ENCODE peak calls at places on chromosomes 6 and 20, in six cellular contexts. One of them, this sample, is unnamed.

GRCh38 chr6:47852727-47853126 is 70.9 kb downstream of the OPN5 start:
- DNase-seq in H9: no peak
- DNase-seq in neural progenitor cell: no peak
- DNase-seq in cardiac muscle cell: no peak
- DNase-seq in uterus: no peak
- DNase-seq in A549: no peak
- DNase-seq in this sample: no peak

GRCh38 chr6:113560908-113561307 is 296.2 kb upstream of the MARCKS start:
- DNase-seq in H9: no peak
- DNase-seq in neural progenitor cell: no peak
- DNase-seq in cardiac muscle cell: peak; percentile 65
- DNase-seq in uterus: no peak
- DNase-seq in A549: no peak
- DNase-seq in this sample: no peak

GRCh38 chr6:95679981-95680380 is 102.6 kb downstream of the MANEA start:
- DNase-seq in H9: no peak
- DNase-seq in neural progenitor cell: no peak
- DNase-seq in cardiac muscle cell: no peak
- DNase-seq in uterus: no peak
- DNase-seq in A549: no peak
- DNase-seq in this sample: no peak

GRCh38 chr20:47150403-47151152 is 205.9 kb downstream of the ZMYND8 start:
- DNase-seq in H9: peak; percentile 91
- DNase-seq in neural progenitor cell: peak; percentile 91
- DNase-seq in cardiac muscle cell: peak; percentile 87
- DNase-seq in uterus: peak; percentile 53
- DNase-seq in A549: peak; percentile 72
- DNase-seq in this sample: no peak

GRCh38 chr6:37061157-37061804 is 55.8 kb downstream of the FGD2 start:
- DNase-seq in H9: no peak
- DNase-seq in neural progenitor cell: no peak
- DNase-seq in cardiac muscle cell: no peak
- DNase-seq in uterus: no peak
- DNase-seq in A549: no peak
- DNase-seq in this sample: no peak

GRCh38 chr6:146767632-146768031 is 168.9 kb downstream of the ADGB start:
- DNase-seq in H9: no peak
- DNase-seq in neural progenitor cell: no peak
- DNase-seq in cardiac muscle cell: no peak
- DNase-seq in uterus: no peak
- DNase-seq in A549: no peak
- DNase-seq in this sample: no peak

GRCh38 chr6:4780360-4780812 is 4.2 kb downstream of the CDYL start:
- DNase-seq in H9: no peak
- DNase-seq in neural progenitor cell: no peak
- DNase-seq in cardiac muscle cell: peak; percentile 54
- DNase-seq in uterus: peak; percentile 44
- DNase-seq in A549: no peak
- DNase-seq in this sample: no peak

GRCh38 chr6:22320750-22321149 is 23.9 kb upstream of the PRL start:
- DNase-seq in H9: no peak
- DNase-seq in neural progenitor cell: no peak
- DNase-seq in cardiac muscle cell: peak; percentile 72
- DNase-seq in uterus: no peak
- DNase-seq in A549: peak; percentile 10
- DNase-seq in this sample: peak; percentile 37

GRCh38 chr20:35055445-35056276 is 36.9 kb downstream of the TRPC4AP start:
- DNase-seq in H9: no peak
- DNase-seq in neural progenitor cell: no peak
- DNase-seq in cardiac muscle cell: peak; percentile 87
- DNase-seq in uterus: no peak
- DNase-seq in A549: no peak
- DNase-seq in this sample: no peak

GRCh38 chr6:84547341-84547794 is 217.0 kb downstream of the TBX18 start:
- DNase-seq in H9: no peak
- DNase-seq in neural progenitor cell: no peak
- DNase-seq in cardiac muscle cell: peak; percentile 52
- DNase-seq in uterus: no peak
- DNase-seq in A549: no peak
- DNase-seq in this sample: no peak

GRCh38 chr6:15924893-15925292 is 204.0 kb upstream of the MYLIP start:
- DNase-seq in H9: no peak
- DNase-seq in neural progenitor cell: no peak
- DNase-seq in cardiac muscle cell: no peak
- DNase-seq in uterus: no peak
- DNase-seq in A549: no peak
- DNase-seq in this sample: no peak

GRCh38 chr6:150739711-150740349 is 125.7 kb upstream of the MTHFD1L start:
- DNase-seq in H9: no peak
- DNase-seq in neural progenitor cell: no peak
- DNase-seq in cardiac muscle cell: no peak
- DNase-seq in uterus: no peak
- DNase-seq in A549: no peak
- DNase-seq in this sample: no peak

GRCh38 chr6:167721291-167721690 is 105.4 kb upstream of the AFDN start:
- DNase-seq in H9: no peak
- DNase-seq in neural progenitor cell: no peak
- DNase-seq in cardiac muscle cell: no peak
- DNase-seq in uterus: no peak
- DNase-seq in A549: no peak
- DNase-seq in this sample: no peak
- TF ChIP-seq CTCF in H9: no peak
- TF ChIP-seq CTCF in neural progenitor cell: no peak
- TF ChIP-seq CTCF in cardiac muscle cell: no peak
- TF ChIP-seq CTCF in uterus: no peak
- TF ChIP-seq CTCF in A549: no peak
- TF ChIP-seq CTCF in this sample: no peak

GRCh38 chr20:10079964-10080363 is 45.2 kb downstream of the ANKEF1 start:
- DNase-seq in H9: no peak
- DNase-seq in neural progenitor cell: no peak
- DNase-seq in cardiac muscle cell: peak; percentile 95
- DNase-seq in uterus: no peak
- DNase-seq in A549: no peak
- DNase-seq in this sample: no peak
- H3K4me1 ChIP-seq in H9: no peaks in the 10 kb centered on the region
- H3K4me1 ChIP-seq in neural progenitor cell: no peaks in the 10 kb centered on the region
- H3K4me1 ChIP-seq in cardiac muscle cell: no peaks in the 10 kb centered on the region
- H3K4me1 ChIP-seq in uterus: no peaks in the 10 kb centered on the region
- H3K4me1 ChIP-seq in A549: peaks cover 46% of the 10 kb centered on the region
- H3K4me1 ChIP-seq in this sample: no peaks in the 10 kb centered on the region

GRCh38 chr6:110068592-110068967 is 90.5 kb downstream of the GPR6 start:
- DNase-seq in H9: no peak
- DNase-seq in neural progenitor cell: no peak
- DNase-seq in cardiac muscle cell: no peak
- DNase-seq in uterus: no peak
- DNase-seq in A549: no peak
- DNase-seq in this sample: no peak
- TF ChIP-seq CTCF in H9: no peak
- TF ChIP-seq CTCF in neural progenitor cell: no peak
- TF ChIP-seq CTCF in cardiac muscle cell: no peak
- TF ChIP-seq CTCF in uterus: no peak
- TF ChIP-seq CTCF in A549: no peak
- TF ChIP-seq CTCF in this sample: no peak

DNA sequence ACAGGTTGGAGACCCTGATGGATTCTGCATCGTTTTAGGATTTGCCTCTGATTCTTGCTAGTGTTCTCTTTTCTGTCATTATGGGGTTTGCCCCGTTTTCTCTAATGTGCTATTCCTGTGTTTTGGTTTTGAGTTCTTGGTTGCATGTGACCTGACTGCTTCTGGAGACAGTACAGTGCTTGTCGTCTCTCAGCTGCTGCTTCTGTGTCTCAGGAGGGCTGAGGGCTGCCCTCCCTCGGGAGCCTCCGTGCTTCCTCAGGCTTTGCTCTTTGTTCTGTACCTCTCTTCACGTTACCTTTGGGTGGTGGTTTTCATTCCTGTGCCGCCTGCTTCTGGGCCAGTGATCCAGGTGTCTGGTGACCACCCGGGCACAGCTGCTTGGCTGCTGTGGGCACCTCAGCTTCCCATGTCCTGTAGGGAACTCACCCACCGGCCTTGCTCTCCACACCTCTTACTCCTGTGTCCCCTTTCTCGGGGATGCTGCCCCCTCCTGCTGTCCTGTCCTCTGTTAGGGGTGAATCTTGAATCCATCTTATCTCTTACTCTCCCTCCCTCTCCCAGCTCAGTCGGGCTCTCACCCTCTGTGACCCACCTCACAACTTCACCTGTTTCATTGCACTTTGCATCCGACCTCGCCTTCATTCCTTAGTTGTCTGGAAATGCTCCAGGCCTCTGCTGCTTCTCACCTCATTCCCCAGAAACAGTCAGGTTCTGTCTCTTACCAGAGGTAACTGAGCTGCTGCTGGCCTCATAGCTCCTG is 33.2 kb downstream of the PANK2 start:
- DNase-seq in H9: no peak
- DNase-seq in neural progenitor cell: no peak
- DNase-seq in cardiac muscle cell: no peak
- DNase-seq in uterus: no peak
- DNase-seq in A549: no peak
- DNase-seq in this sample: no peak
- H3K4me1 ChIP-seq in H9: peaks cover 6% of the 10 kb centered on the region
- H3K4me1 ChIP-seq in neural progenitor cell: peaks cover 7% of the 10 kb centered on the region
- H3K4me1 ChIP-seq in cardiac muscle cell: peaks cover 23% of the 10 kb centered on the region
- H3K4me1 ChIP-seq in uterus: no peaks in the 10 kb centered on the region
- H3K4me1 ChIP-seq in A549: peaks cover 14% of the 10 kb centered on the region
- H3K4me1 ChIP-seq in this sample: peaks cover 4% of the 10 kb centered on the region

GRCh38 chr6:88725111-88725711 is 238.2 kb downstream of the RNGTT start:
- DNase-seq in H9: peak; percentile 84
- DNase-seq in neural progenitor cell: peak; percentile 77
- DNase-seq in cardiac muscle cell: peak; percentile 74
- DNase-seq in uterus: no peak
- DNase-seq in A549: no peak
- DNase-seq in this sample: peak; percentile 43
- TF ChIP-seq CTCF in H9: peak; percentile 82
- TF ChIP-seq CTCF in neural progenitor cell: peak; percentile 66
- TF ChIP-seq CTCF in cardiac muscle cell: peak; percentile 56
- TF ChIP-seq CTCF in uterus: no peak
- TF ChIP-seq CTCF in A549: no peak
- TF ChIP-seq CTCF in this sample: no peak

DNA sequence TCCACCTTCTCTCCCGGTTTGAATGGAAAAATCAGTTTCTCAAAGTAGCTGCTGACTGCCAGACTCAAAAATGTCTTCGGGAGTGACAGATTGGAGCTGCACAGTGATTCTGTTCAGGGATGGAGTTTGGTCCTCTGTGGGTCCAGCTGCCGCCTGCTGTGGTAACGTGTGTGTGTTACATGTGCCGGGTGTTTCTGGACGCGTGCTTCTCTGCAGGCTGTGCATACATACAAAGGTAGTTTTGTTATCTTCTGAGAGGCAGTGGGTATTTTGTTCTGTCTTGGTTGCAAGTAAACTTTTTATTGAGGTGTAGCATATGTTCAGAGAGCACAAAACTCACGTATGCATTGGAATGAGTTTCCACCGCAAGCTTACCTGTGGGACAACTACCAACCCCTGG is 41.3 kb upstream of the NAA20 start:
- DNase-seq in H9: no peak
- DNase-seq in neural progenitor cell: no peak
- DNase-seq in cardiac muscle cell: peak; percentile 30
- DNase-seq in uterus: no peak
- DNase-seq in A549: peak; percentile 59
- DNase-seq in this sample: no peak
- H3K4me1 ChIP-seq in H9: peaks cover 4% of the 10 kb centered on the region
- H3K4me1 ChIP-seq in neural progenitor cell: peaks cover 20% of the 10 kb centered on the region
- H3K4me1 ChIP-seq in cardiac muscle cell: peaks cover 49% of the 10 kb centered on the region
- H3K4me1 ChIP-seq in uterus: peaks cover 5% of the 10 kb centered on the region
- H3K4me1 ChIP-seq in A549: peaks cover 50% of the 10 kb centered on the region
- H3K4me1 ChIP-seq in this sample: peaks cover 91% of the 10 kb centered on the region

GRCh38 chr6:14320342-14320741 is 202.8 kb downstream of the CD83 start:
- DNase-seq in H9: no peak
- DNase-seq in neural progenitor cell: no peak
- DNase-seq in cardiac muscle cell: no peak
- DNase-seq in uterus: no peak
- DNase-seq in A549: no peak
- DNase-seq in this sample: no peak

GRCh38 chr6:14315353-14315752 is 197.8 kb downstream of the CD83 start:
- DNase-seq in H9: no peak
- DNase-seq in neural progenitor cell: no peak
- DNase-seq in cardiac muscle cell: no peak
- DNase-seq in uterus: no peak
- DNase-seq in A549: no peak
- DNase-seq in this sample: no peak

GRCh38 chr6:14317616-14318015 is 200.0 kb downstream of the CD83 start:
- DNase-seq in H9: no peak
- DNase-seq in neural progenitor cell: no peak
- DNase-seq in cardiac muscle cell: no peak
- DNase-seq in uterus: no peak
- DNase-seq in A549: no peak
- DNase-seq in this sample: no peak

GRCh38 chr6:14313220-14313619 is 195.6 kb downstream of the CD83 start:
- DNase-seq in H9: no peak
- DNase-seq in neural progenitor cell: no peak
- DNase-seq in cardiac muscle cell: no peak
- DNase-seq in uterus: no peak
- DNase-seq in A549: no peak
- DNase-seq in this sample: no peak

DNA sequence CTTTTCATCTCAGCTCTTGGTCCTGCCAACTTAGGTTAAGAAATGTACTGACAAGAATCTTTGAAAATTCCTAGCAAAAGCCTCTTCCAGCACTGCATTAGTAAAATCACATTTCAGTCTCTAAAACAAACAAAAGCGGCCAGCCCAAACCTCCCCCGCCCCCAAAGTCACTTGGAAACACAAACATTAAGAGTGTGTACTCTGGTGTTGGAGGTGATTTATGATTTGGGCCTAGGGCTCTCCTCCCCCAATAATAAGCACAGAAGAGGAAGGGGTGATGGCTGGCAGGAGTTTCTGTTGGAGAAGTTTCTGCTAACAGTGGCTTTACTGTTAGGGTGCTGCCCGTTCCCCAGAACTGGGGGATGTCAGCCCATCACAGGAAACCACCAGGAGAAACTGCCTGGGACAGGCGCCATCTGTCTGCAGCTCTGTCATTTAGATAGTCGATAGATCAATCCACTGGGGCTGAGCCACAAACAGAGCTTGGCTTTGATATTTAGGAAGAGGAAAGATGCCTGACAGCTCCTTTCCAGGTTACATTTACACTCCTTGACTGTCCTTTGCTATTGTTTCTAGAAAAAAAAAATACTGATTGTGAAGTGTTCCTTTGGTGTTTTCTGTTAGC is 199.5 kb downstream of the CD83 start:
- DNase-seq in H9: no peak
- DNase-seq in neural progenitor cell: peak; percentile 24
- DNase-seq in cardiac muscle cell: no peak
- DNase-seq in uterus: no peak
- DNase-seq in A549: peak; percentile 3
- DNase-seq in this sample: no peak
- TF ChIP-seq CTCF in H9: peak; percentile 55
- TF ChIP-seq CTCF in neural progenitor cell: peak; percentile 40
- TF ChIP-seq CTCF in cardiac muscle cell: no peak
- TF ChIP-seq CTCF in uterus: no peak
- TF ChIP-seq CTCF in A549: peak; percentile 25
- TF ChIP-seq CTCF in this sample: no peak

GRCh38 chr20:48326868-48327267 is 500.9 kb downstream of the PREX1 start:
- DNase-seq in H9: no peak
- DNase-seq in neural progenitor cell: no peak
- DNase-seq in cardiac muscle cell: no peak
- DNase-seq in uterus: no peak
- DNase-seq in A549: no peak
- DNase-seq in this sample: no peak
- H3K4me1 ChIP-seq in H9: no peaks in the 10 kb centered on the region
- H3K4me1 ChIP-seq in neural progenitor cell: no peaks in the 10 kb centered on the region
- H3K4me1 ChIP-seq in cardiac muscle cell: no peaks in the 10 kb centered on the region
- H3K4me1 ChIP-seq in uterus: no peaks in the 10 kb centered on the region
- H3K4me1 ChIP-seq in A549: peaks cover 24% of the 10 kb centered on the region
- H3K4me1 ChIP-seq in this sample: no peaks in the 10 kb centered on the region

This sample was measured in left lung.